ENCODE peak calls at places on chromosomes 13 and 19, in eight cellular contexts. One of them, this sample, is unnamed.

GRCh38 chr13:43374621-43375020 is 351.2 kb downstream of the DNAJC15 start:
- DNase-seq in fibroblast of pulmonary artery: peak
- DNase-seq in sigmoid colon: no peak
- DNase-seq in fibroblast of the aortic adventitia: peak
- DNase-seq in ovary: no peak
- DNase-seq in upper lobe of right lung: no peak
- DNase-seq in activated B cell treated with CpG ODN at 0.5 μM for 24 hours: no peak
- DNase-seq in cardiac fibroblast: peak
- DNase-seq in this sample: no peak

GRCh38 chr13:72850959-72851677 is 69.2 kb downstream of the PIBF1 start:
- DNase-seq in fibroblast of pulmonary artery: no peak
- DNase-seq in sigmoid colon: peak
- DNase-seq in fibroblast of the aortic adventitia: no peak
- DNase-seq in ovary: no peak
- DNase-seq in upper lobe of right lung: no peak
- DNase-seq in activated B cell treated with CpG ODN at 0.5 μM for 24 hours: no peak
- DNase-seq in cardiac fibroblast: no peak
- DNase-seq in this sample: no peak

GRCh38 chr13:33945477-33945876 is 127.5 kb downstream of the RFC3 start:
- DNase-seq in fibroblast of pulmonary artery: no peak
- DNase-seq in sigmoid colon: no peak
- DNase-seq in fibroblast of the aortic adventitia: no peak
- DNase-seq in ovary: no peak
- DNase-seq in upper lobe of right lung: no peak
- DNase-seq in activated B cell treated with CpG ODN at 0.5 μM for 24 hours: no peak
- DNase-seq in cardiac fibroblast: no peak
- DNase-seq in this sample: no peak

GRCh38 chr19:13016628-13017305 is 21.5 kb downstream of the NFIX start:
- DNase-seq in fibroblast of pulmonary artery: no peak
- DNase-seq in sigmoid colon: no peak
- DNase-seq in fibroblast of the aortic adventitia: peak
- DNase-seq in ovary: no peak
- DNase-seq in upper lobe of right lung: no peak
- DNase-seq in activated B cell treated with CpG ODN at 0.5 μM for 24 hours: no peak
- DNase-seq in cardiac fibroblast: no peak
- DNase-seq in this sample: no peak

GRCh38 chr13:89255844-89256406 is 1584.8 kb downstream of the SLITRK5 start:
- DNase-seq in fibroblast of pulmonary artery: no peak
- DNase-seq in sigmoid colon: no peak
- DNase-seq in fibroblast of the aortic adventitia: no peak
- DNase-seq in ovary: no peak
- DNase-seq in upper lobe of right lung: no peak
- DNase-seq in activated B cell treated with CpG ODN at 0.5 μM for 24 hours: no peak
- DNase-seq in cardiac fibroblast: no peak
- DNase-seq in this sample: no peak

GRCh38 chr19:7454998-7455397 is 33.8 kb downstream of the PEX11G start:
- DNase-seq in fibroblast of pulmonary artery: no peak
- DNase-seq in sigmoid colon: no peak
- DNase-seq in fibroblast of the aortic adventitia: no peak
- DNase-seq in ovary: no peak
- DNase-seq in upper lobe of right lung: no peak
- DNase-seq in activated B cell treated with CpG ODN at 0.5 μM for 24 hours: no peak
- DNase-seq in cardiac fibroblast: no peak
- DNase-seq in this sample: no peak

GRCh38 chr19:51327066-51327985 is 14.6 kb downstream of the VSIG10L start:
- DNase-seq in fibroblast of pulmonary artery: peak
- DNase-seq in sigmoid colon: no peak
- DNase-seq in fibroblast of the aortic adventitia: peak
- DNase-seq in ovary: no peak
- DNase-seq in upper lobe of right lung: peak
- DNase-seq in activated B cell treated with CpG ODN at 0.5 μM for 24 hours: no peak
- DNase-seq in cardiac fibroblast: peak
- DNase-seq in this sample: no peak

GRCh38 chr19:32287086-32287485 is 58.3 kb upstream of the ZNF507 start:
- DNase-seq in fibroblast of pulmonary artery: peak
- DNase-seq in sigmoid colon: no peak
- DNase-seq in fibroblast of the aortic adventitia: no peak
- DNase-seq in ovary: no peak
- DNase-seq in upper lobe of right lung: no peak
- DNase-seq in activated B cell treated with CpG ODN at 0.5 μM for 24 hours: no peak
- DNase-seq in cardiac fibroblast: peak
- DNase-seq in this sample: no peak

GRCh38 chr19:19545707-19546106 is 7.6 kb downstream of the CILP2 start:
- DNase-seq in fibroblast of pulmonary artery: no peak
- DNase-seq in sigmoid colon: no peak
- DNase-seq in fibroblast of the aortic adventitia: no peak
- DNase-seq in ovary: no peak
- DNase-seq in upper lobe of right lung: no peak
- DNase-seq in activated B cell treated with CpG ODN at 0.5 μM for 24 hours: no peak
- DNase-seq in cardiac fibroblast: no peak
- DNase-seq in this sample: no peak

GRCh38 chr13:39036212-39036611 is 1.7 kb downstream of the PROSER1 start:
- DNase-seq in fibroblast of pulmonary artery: peak
- DNase-seq in sigmoid colon: no peak
- DNase-seq in fibroblast of the aortic adventitia: peak
- DNase-seq in ovary: no peak
- DNase-seq in upper lobe of right lung: no peak
- DNase-seq in activated B cell treated with CpG ODN at 0.5 μM for 24 hours: no peak
- DNase-seq in cardiac fibroblast: peak
- DNase-seq in this sample: no peak

GRCh38 chr13:33676045-33676699 is 141.8 kb upstream of the RFC3 start:
- DNase-seq in fibroblast of pulmonary artery: peak
- DNase-seq in sigmoid colon: no peak
- DNase-seq in fibroblast of the aortic adventitia: peak
- DNase-seq in ovary: no peak
- DNase-seq in upper lobe of right lung: no peak
- DNase-seq in activated B cell treated with CpG ODN at 0.5 μM for 24 hours: no peak
- DNase-seq in cardiac fibroblast: peak
- DNase-seq in this sample: no peak

GRCh38 chr13:38685974-38686571 is 804 bp upstream of the FREM2 start:
- DNase-seq in fibroblast of pulmonary artery: peak
- DNase-seq in sigmoid colon: no peak
- DNase-seq in fibroblast of the aortic adventitia: no peak
- DNase-seq in ovary: no peak
- DNase-seq in upper lobe of right lung: no peak
- DNase-seq in activated B cell treated with CpG ODN at 0.5 μM for 24 hours: no peak
- DNase-seq in cardiac fibroblast: peak
- DNase-seq in this sample: no peak

GRCh38 chr13:100344544-100344943 is 244.0 kb downstream of the GGACT start:
- DNase-seq in fibroblast of pulmonary artery: no peak
- DNase-seq in sigmoid colon: no peak
- DNase-seq in fibroblast of the aortic adventitia: no peak
- DNase-seq in ovary: no peak
- DNase-seq in upper lobe of right lung: no peak
- DNase-seq in activated B cell treated with CpG ODN at 0.5 μM for 24 hours: no peak
- DNase-seq in cardiac fibroblast: no peak
- DNase-seq in this sample: no peak

GRCh38 chr19:3276341-3276799 is 51.9 kb downstream of the CELF5 start:
- DNase-seq in fibroblast of pulmonary artery: no peak
- DNase-seq in sigmoid colon: no peak
- DNase-seq in fibroblast of the aortic adventitia: no peak
- DNase-seq in ovary: no peak
- DNase-seq in upper lobe of right lung: peak
- DNase-seq in activated B cell treated with CpG ODN at 0.5 μM for 24 hours: no peak
- DNase-seq in cardiac fibroblast: no peak
- DNase-seq in this sample: no peak

GRCh38 chr19:38134538-38135149 is 89.4 kb downstream of the DPF1 start:
- DNase-seq in fibroblast of pulmonary artery: peak
- DNase-seq in sigmoid colon: no peak
- DNase-seq in fibroblast of the aortic adventitia: peak
- DNase-seq in ovary: no peak
- DNase-seq in upper lobe of right lung: no peak
- DNase-seq in activated B cell treated with CpG ODN at 0.5 μM for 24 hours: no peak
- DNase-seq in cardiac fibroblast: peak
- DNase-seq in this sample: no peak

GRCh38 chr13:99310382-99311031 is 3.3 kb upstream of the GPR183 start:
- DNase-seq in fibroblast of pulmonary artery: peak
- DNase-seq in sigmoid colon: no peak
- DNase-seq in fibroblast of the aortic adventitia: peak
- DNase-seq in ovary: no peak
- DNase-seq in upper lobe of right lung: no peak
- DNase-seq in activated B cell treated with CpG ODN at 0.5 μM for 24 hours: no peak
- DNase-seq in cardiac fibroblast: peak
- DNase-seq in this sample: no peak

DNA sequence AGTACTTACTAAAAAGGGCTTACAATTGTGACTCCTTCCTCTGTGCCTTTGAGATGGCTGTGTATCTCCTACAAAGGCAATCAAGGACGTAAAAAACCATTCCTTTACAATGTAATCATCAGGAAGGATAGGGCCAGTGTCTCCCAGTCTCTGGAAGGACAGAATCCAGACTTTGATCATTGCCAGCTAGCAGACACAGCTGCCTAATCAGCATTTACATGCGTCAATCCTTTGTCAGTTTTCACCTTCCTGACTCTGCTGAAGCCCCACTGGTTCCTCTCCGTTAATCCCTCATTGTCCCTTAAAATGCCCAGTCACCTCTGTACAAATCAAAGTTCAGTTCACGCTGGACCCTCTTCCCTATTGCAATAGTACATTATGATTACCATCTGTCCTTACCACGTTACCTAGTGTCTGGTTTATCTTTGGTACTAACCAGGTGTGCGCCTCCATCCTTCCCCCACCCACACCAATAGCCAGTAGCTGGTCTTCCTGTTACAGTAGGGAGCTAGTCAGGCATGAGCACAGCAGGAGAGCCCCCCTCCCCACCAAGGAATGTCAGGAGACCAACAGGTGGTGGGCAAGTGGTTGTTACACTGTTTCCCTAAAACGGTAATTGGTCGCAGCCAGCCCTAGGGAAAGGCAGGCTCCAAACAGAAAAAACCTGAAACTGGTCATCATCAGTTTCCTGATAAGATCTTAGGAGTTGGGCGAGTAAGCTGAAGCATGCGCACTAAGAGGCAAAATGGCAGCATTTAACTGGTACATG is 49.7 kb downstream of the TGDS start:
- DNase-seq in fibroblast of pulmonary artery: no peak
- DNase-seq in sigmoid colon: no peak
- DNase-seq in fibroblast of the aortic adventitia: no peak
- DNase-seq in ovary: no peak
- DNase-seq in upper lobe of right lung: no peak
- DNase-seq in activated B cell treated with CpG ODN at 0.5 μM for 24 hours: no peak
- DNase-seq in cardiac fibroblast: no peak
- DNase-seq in this sample: no peak
- TF ChIP-seq CTCF in fibroblast of pulmonary artery: no peak
- TF ChIP-seq CTCF in sigmoid colon: no peak
- TF ChIP-seq CTCF in fibroblast of the aortic adventitia: no peak
- TF ChIP-seq CTCF in ovary: no peak
- TF ChIP-seq CTCF in upper lobe of right lung: no peak
- TF ChIP-seq CTCF in activated B cell treated with CpG ODN at 0.5 μM for 24 hours: no peak
- TF ChIP-seq CTCF in cardiac fibroblast: no peak
- TF ChIP-seq CTCF in this sample: no peak

DNA sequence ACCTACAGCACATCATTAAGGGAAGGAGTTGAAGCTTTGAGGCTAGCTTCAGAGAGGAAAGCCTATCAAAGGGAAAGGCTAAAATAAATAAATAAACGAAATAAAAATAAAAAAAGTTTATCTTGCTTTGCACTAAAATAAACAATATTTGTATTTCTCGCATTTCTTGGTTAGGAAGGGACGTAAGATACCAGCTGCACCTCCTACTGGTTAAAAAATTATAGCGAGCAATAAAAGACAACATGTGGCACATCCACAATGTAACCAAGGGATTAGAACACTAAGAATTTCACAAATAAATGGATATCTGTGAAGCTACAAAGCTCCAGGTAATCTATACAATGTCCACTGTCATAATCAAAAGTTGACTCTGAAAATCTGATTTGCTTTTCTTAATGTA is 194.5 kb downstream of the DACH1 start:
- DNase-seq in fibroblast of pulmonary artery: peak
- DNase-seq in sigmoid colon: no peak
- DNase-seq in fibroblast of the aortic adventitia: no peak
- DNase-seq in ovary: no peak
- DNase-seq in upper lobe of right lung: no peak
- DNase-seq in activated B cell treated with CpG ODN at 0.5 μM for 24 hours: no peak
- DNase-seq in cardiac fibroblast: peak
- DNase-seq in this sample: no peak
- TF ChIP-seq CTCF in fibroblast of pulmonary artery: peak
- TF ChIP-seq CTCF in sigmoid colon: no peak
- TF ChIP-seq CTCF in fibroblast of the aortic adventitia: no peak
- TF ChIP-seq CTCF in ovary: no peak
- TF ChIP-seq CTCF in upper lobe of right lung: no peak
- TF ChIP-seq CTCF in activated B cell treated with CpG ODN at 0.5 μM for 24 hours: no peak
- TF ChIP-seq CTCF in cardiac fibroblast: peak
- TF ChIP-seq CTCF in this sample: no peak

GRCh38 chr19:8459095-8459494 is 14.3 kb downstream of the HNRNPM start:
- DNase-seq in fibroblast of pulmonary artery: no peak
- DNase-seq in sigmoid colon: no peak
- DNase-seq in fibroblast of the aortic adventitia: no peak
- DNase-seq in ovary: no peak
- DNase-seq in upper lobe of right lung: no peak
- DNase-seq in activated B cell treated with CpG ODN at 0.5 μM for 24 hours: no peak
- DNase-seq in cardiac fibroblast: no peak
- DNase-seq in this sample: no peak
- TF ChIP-seq CTCF in fibroblast of pulmonary artery: no peak
- TF ChIP-seq CTCF in sigmoid colon: no peak
- TF ChIP-seq CTCF in fibroblast of the aortic adventitia: no peak
- TF ChIP-seq CTCF in ovary: no peak
- TF ChIP-seq CTCF in upper lobe of right lung: no peak
- TF ChIP-seq CTCF in activated B cell treated with CpG ODN at 0.5 μM for 24 hours: no peak
- TF ChIP-seq CTCF in cardiac fibroblast: no peak
- TF ChIP-seq CTCF in this sample: no peak

GRCh38 chr13:21242236-21242635 is 65.8 kb downstream of the MRPL57 start:
- DNase-seq in fibroblast of pulmonary artery: no peak
- DNase-seq in sigmoid colon: no peak
- DNase-seq in fibroblast of the aortic adventitia: no peak
- DNase-seq in ovary: no peak
- DNase-seq in upper lobe of right lung: no peak
- DNase-seq in activated B cell treated with CpG ODN at 0.5 μM for 24 hours: no peak
- DNase-seq in cardiac fibroblast: no peak
- DNase-seq in this sample: no peak
- TF ChIP-seq CTCF in fibroblast of pulmonary artery: no peak
- TF ChIP-seq CTCF in sigmoid colon: no peak
- TF ChIP-seq CTCF in fibroblast of the aortic adventitia: no peak
- TF ChIP-seq CTCF in ovary: no peak
- TF ChIP-seq CTCF in upper lobe of right lung: no peak
- TF ChIP-seq CTCF in activated B cell treated with CpG ODN at 0.5 μM for 24 hours: no peak
- TF ChIP-seq CTCF in cardiac fibroblast: no peak
- TF ChIP-seq CTCF in this sample: no peak

GRCh38 chr13:45417790-45418534 is at the start of gene SLC25A30:
- DNase-seq in fibroblast of pulmonary artery: peak
- DNase-seq in sigmoid colon: peak
- DNase-seq in fibroblast of the aortic adventitia: peak
- DNase-seq in ovary: peak
- DNase-seq in upper lobe of right lung: peak
- DNase-seq in activated B cell treated with CpG ODN at 0.5 μM for 24 hours: peak
- DNase-seq in cardiac fibroblast: peak
- DNase-seq in this sample: peak
- TF ChIP-seq CTCF in fibroblast of pulmonary artery: no peak
- TF ChIP-seq CTCF in sigmoid colon: no peak
- TF ChIP-seq CTCF in fibroblast of the aortic adventitia: no peak
- TF ChIP-seq CTCF in ovary: no peak
- TF ChIP-seq CTCF in upper lobe of right lung: no peak
- TF ChIP-seq CTCF in activated B cell treated with CpG ODN at 0.5 μM for 24 hours: no peak
- TF ChIP-seq CTCF in cardiac fibroblast: no peak
- TF ChIP-seq CTCF in this sample: no peak